ENCODE peak calls at places on chromosomes 13 and 19, in five cellular contexts. One of them, this sample, is unnamed.

GRCh38 chr13:33025220-33025744 is 9.1 kb downstream of the KL start:
- DNase-seq in GM23338: peak
- DNase-seq in SK-N-SH: no peak
- DNase-seq in esophagus muscularis mucosa: no peak
- DNase-seq in SK-N-MC: no peak
- DNase-seq in this sample: no peak

GRCh38 chr19:48400018-48400742 is 6.7 kb downstream of the GRIN2D start:
- DNase-seq in SK-N-MC: no peak
- DNase-seq in SK-N-SH: peak
- DNase-seq in esophagus muscularis mucosa: no peak
- DNase-seq in GM23338: peak
- DNase-seq in this sample: no peak

GRCh38 chr19:49858591-49858985 is 7.6 kb downstream of the PTOV1 start:
- DNase-seq in SK-N-MC: no peak
- DNase-seq in GM23338: no peak
- DNase-seq in esophagus muscularis mucosa: no peak
- DNase-seq in SK-N-SH: no peak
- DNase-seq in this sample: no peak

GRCh38 chr13:20824762-20825161 is 51.0 kb upstream of the EEF1AKMT1 start:
- DNase-seq in SK-N-MC: no peak
- DNase-seq in GM23338: peak
- DNase-seq in esophagus muscularis mucosa: no peak
- DNase-seq in SK-N-SH: no peak
- DNase-seq in this sample: no peak

GRCh38 chr19:46821512-46822359 is 28.9 kb downstream of the AP2S1 start:
- DNase-seq in SK-N-SH: no peak
- DNase-seq in GM23338: no peak
- DNase-seq in esophagus muscularis mucosa: no peak
- DNase-seq in SK-N-MC: no peak
- DNase-seq in this sample: peak

GRCh38 chr19:42048992-42049391 is 21.0 kb downstream of the GRIK5 start:
- DNase-seq in GM23338: no peak
- DNase-seq in esophagus muscularis mucosa: no peak
- DNase-seq in SK-N-MC: no peak
- DNase-seq in SK-N-SH: no peak
- DNase-seq in this sample: no peak

GRCh38 chr13:69720278-69720983 is 387.2 kb upstream of the ATXN8OS start:
- DNase-seq in GM23338: no peak
- DNase-seq in esophagus muscularis mucosa: no peak
- DNase-seq in SK-N-MC: no peak
- DNase-seq in SK-N-SH: no peak
- DNase-seq in this sample: no peak

GRCh38 chr13:80048802-80049201 is 292.1 kb downstream of the SPRY2 start:
- DNase-seq in GM23338: peak
- DNase-seq in SK-N-MC: peak
- DNase-seq in esophagus muscularis mucosa: peak
- DNase-seq in SK-N-SH: no peak
- DNase-seq in this sample: peak

GRCh38 chr13:48302920-48303330 is 626 bp upstream of the RB1 start:
- DNase-seq in esophagus muscularis mucosa: no peak
- DNase-seq in SK-N-MC: peak
- DNase-seq in GM23338: no peak
- DNase-seq in SK-N-SH: no peak
- DNase-seq in this sample: no peak

GRCh38 chr19:38400361-38400760 is 2.5 kb upstream of the FAM98C start:
- DNase-seq in esophagus muscularis mucosa: no peak
- DNase-seq in GM23338: no peak
- DNase-seq in SK-N-SH: no peak
- DNase-seq in SK-N-MC: no peak
- DNase-seq in this sample: no peak

GRCh38 chr13:111614009-111614408 is 293.6 kb downstream of the TEX29 start:
- DNase-seq in GM23338: no peak
- DNase-seq in SK-N-SH: no peak
- DNase-seq in esophagus muscularis mucosa: no peak
- DNase-seq in SK-N-MC: no peak
- DNase-seq in this sample: no peak

GRCh38 chr13:111066544-111066943 is 48.6 kb upstream of the ARHGEF7 start:
- DNase-seq in SK-N-SH: peak
- DNase-seq in SK-N-MC: no peak
- DNase-seq in GM23338: peak
- DNase-seq in esophagus muscularis mucosa: peak
- DNase-seq in this sample: no peak

GRCh38 chr13:81773263-81773662 is 1432.3 kb upstream of the SPRY2 start:
- DNase-seq in SK-N-MC: no peak
- DNase-seq in SK-N-SH: no peak
- DNase-seq in esophagus muscularis mucosa: no peak
- DNase-seq in GM23338: no peak
- DNase-seq in this sample: no peak

GRCh38 chr13:100432611-100433010 is 156.0 kb downstream of the GGACT start:
- DNase-seq in esophagus muscularis mucosa: no peak
- DNase-seq in SK-N-MC: no peak
- DNase-seq in GM23338: no peak
- DNase-seq in SK-N-SH: no peak
- DNase-seq in this sample: no peak

GRCh38 chr19:41844601-41845000 is at the start of gene LYPD4:
- DNase-seq in SK-N-SH: peak
- DNase-seq in GM23338: peak
- DNase-seq in esophagus muscularis mucosa: no peak
- DNase-seq in SK-N-MC: no peak
- DNase-seq in this sample: no peak

GRCh38 chr19:58021541-58022282 is 12.1 kb upstream of the ZSCAN1 start:
- DNase-seq in SK-N-MC: no peak
- DNase-seq in esophagus muscularis mucosa: no peak
- DNase-seq in SK-N-SH: peak
- DNase-seq in GM23338: peak
- DNase-seq in this sample: peak

GRCh38 chr13:22218784-22219183 is 547.9 kb downstream of the FGF9 start:
- DNase-seq in esophagus muscularis mucosa: no peak
- DNase-seq in SK-N-MC: no peak
- DNase-seq in GM23338: no peak
- DNase-seq in SK-N-SH: no peak
- DNase-seq in this sample: no peak

GRCh38 chr19:29380581-29380980 is 145.2 kb upstream of the VSTM2B start:
- DNase-seq in GM23338: no peak
- DNase-seq in SK-N-MC: no peak
- DNase-seq in SK-N-SH: no peak
- DNase-seq in esophagus muscularis mucosa: no peak
- DNase-seq in this sample: peak

GRCh38 chr19:38654478-38655079 is 7.1 kb downstream of the ACTN4 start:
- DNase-seq in esophagus muscularis mucosa: no peak
- DNase-seq in GM23338: no peak
- DNase-seq in SK-N-SH: no peak
- DNase-seq in SK-N-MC: no peak
- DNase-seq in this sample: no peak

GRCh38 chr13:33730147-33730546 is 87.8 kb upstream of the RFC3 start:
- DNase-seq in esophagus muscularis mucosa: no peak
- DNase-seq in SK-N-MC: no peak
- DNase-seq in SK-N-SH: no peak
- DNase-seq in GM23338: no peak
- DNase-seq in this sample: no peak

GRCh38 chr13:48333976-48334375 is 30.4 kb downstream of the RB1 start:
- DNase-seq in SK-N-MC: no peak
- DNase-seq in SK-N-SH: no peak
- DNase-seq in esophagus muscularis mucosa: no peak
- DNase-seq in GM23338: no peak
- DNase-seq in this sample: no peak

GRCh38 chr19:46974181-46974580 is 45.5 kb upstream of the NPAS1 start:
- DNase-seq in SK-N-MC: no peak
- DNase-seq in GM23338: no peak
- DNase-seq in SK-N-SH: no peak
- DNase-seq in esophagus muscularis mucosa: no peak
- DNase-seq in this sample: no peak

GRCh38 chr13:98509271-98510155 is 67.4 kb downstream of the STK24 start:
- DNase-seq in SK-N-MC: no peak
- DNase-seq in esophagus muscularis mucosa: no peak
- DNase-seq in GM23338: no peak
- DNase-seq in SK-N-SH: no peak
- DNase-seq in this sample: no peak

GRCh38 chr19:3124630-3125029 is 11.2 kb upstream of the GNA15 start:
- DNase-seq in SK-N-MC: no peak
- DNase-seq in esophagus muscularis mucosa: no peak
- DNase-seq in GM23338: no peak
- DNase-seq in SK-N-SH: no peak
- DNase-seq in this sample: no peak

GRCh38 chr19:47651691-47652090 is 42.8 kb downstream of the BICRA start:
- DNase-seq in esophagus muscularis mucosa: no peak
- DNase-seq in SK-N-MC: no peak
- DNase-seq in SK-N-SH: no peak
- DNase-seq in GM23338: peak
- DNase-seq in this sample: no peak

DNA sequence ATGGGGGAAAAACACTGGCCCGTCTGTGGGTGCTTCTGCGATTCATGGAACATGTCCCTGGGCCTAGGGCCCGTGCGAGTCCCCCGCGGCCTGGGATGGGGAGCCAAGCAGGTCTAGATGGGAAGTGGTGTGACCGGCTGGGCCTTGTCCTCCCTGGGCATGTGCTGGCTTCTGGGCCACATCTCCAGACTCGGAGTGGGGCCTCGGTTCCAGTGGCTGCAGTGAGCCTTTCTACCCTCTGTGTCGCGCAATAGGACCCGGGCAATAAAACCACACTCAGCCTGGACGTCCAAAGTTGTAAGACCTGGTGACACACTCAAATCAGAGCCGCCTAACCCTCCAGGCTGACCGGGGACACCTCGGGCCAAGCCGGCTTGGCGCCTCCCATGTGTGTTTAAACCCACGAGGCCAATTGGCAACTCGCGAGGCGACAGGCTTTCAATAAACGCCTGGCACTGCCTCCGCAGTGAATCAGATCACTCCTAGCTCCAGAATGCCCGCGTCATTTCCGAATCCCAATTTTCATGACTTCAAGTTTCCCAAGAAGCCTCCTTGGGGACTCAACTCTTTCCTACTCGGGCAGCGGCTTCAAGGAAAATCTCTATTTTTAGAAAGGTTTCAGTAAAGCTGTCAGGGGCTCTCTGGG is 57.3 kb downstream of the KLF2 start:
- DNase-seq in GM23338: no peak
- DNase-seq in SK-N-SH: no peak
- DNase-seq in SK-N-MC: no peak
- DNase-seq in esophagus muscularis mucosa: peak
- DNase-seq in this sample: peak
- TF ChIP-seq POLR2AphosphoS5 in GM23338: no peak
- TF ChIP-seq POLR2AphosphoS5 in SK-N-SH: no peak
- TF ChIP-seq POLR2AphosphoS5 in SK-N-MC: no peak
- TF ChIP-seq POLR2AphosphoS5 in esophagus muscularis mucosa: peak
- TF ChIP-seq POLR2AphosphoS5 in this sample: peak

DNA sequence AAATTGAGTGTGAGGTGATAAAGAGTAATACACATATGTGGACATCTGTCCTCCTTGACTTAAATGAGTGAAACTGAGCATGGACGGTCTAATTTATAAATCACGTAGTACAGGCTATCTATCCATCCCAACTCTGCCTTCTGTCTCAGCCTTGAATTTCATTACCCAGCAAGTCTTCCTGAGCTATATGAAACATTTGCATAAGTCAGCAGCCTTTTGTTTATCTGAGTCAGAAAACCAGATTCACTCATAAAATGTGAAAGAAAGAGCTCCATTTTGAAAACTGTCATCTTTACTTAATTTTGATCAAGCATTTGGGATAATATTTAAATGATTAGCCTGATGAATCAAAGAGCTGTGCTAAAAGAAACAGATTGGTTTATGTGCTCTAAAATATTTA is 197.9 kb downstream of the LHFPL6 start:
- DNase-seq in esophagus muscularis mucosa: no peak
- DNase-seq in SK-N-MC: no peak
- DNase-seq in GM23338: no peak
- DNase-seq in SK-N-SH: no peak
- DNase-seq in this sample: no peak
- H3K27ac ChIP-seq in esophagus muscularis mucosa: no peak
- H3K27ac ChIP-seq in SK-N-MC: peak
- H3K27ac ChIP-seq in GM23338: no peak
- H3K27ac ChIP-seq in SK-N-SH: no peak
- H3K27ac ChIP-seq in this sample: no peak

GRCh38 chr19:18279266-18279515 is 2.2 kb downstream of the JUND start:
- DNase-seq in SK-N-MC: no peak
- DNase-seq in esophagus muscularis mucosa: no peak
- DNase-seq in GM23338: no peak
- DNase-seq in SK-N-SH: no peak
- DNase-seq in this sample: no peak

GRCh38 chr19:18281082-18282020 is at the start of gene JUND:
- DNase-seq in SK-N-MC: no peak
- DNase-seq in SK-N-SH: peak
- DNase-seq in esophagus muscularis mucosa: peak
- DNase-seq in GM23338: peak
- DNase-seq in this sample: peak

GRCh38 chr19:18279516-18280246 is 1.7 kb downstream of the JUND start:
- DNase-seq in GM23338: peak
- DNase-seq in SK-N-SH: peak
- DNase-seq in SK-N-MC: peak
- DNase-seq in esophagus muscularis mucosa: peak
- DNase-seq in this sample: peak

GRCh38 chr19:18280247-18281081 is 958 bp downstream of the JUND start:
- DNase-seq in GM23338: peak
- DNase-seq in SK-N-SH: peak
- DNase-seq in SK-N-MC: no peak
- DNase-seq in esophagus muscularis mucosa: no peak
- DNase-seq in this sample: peak

DNA sequence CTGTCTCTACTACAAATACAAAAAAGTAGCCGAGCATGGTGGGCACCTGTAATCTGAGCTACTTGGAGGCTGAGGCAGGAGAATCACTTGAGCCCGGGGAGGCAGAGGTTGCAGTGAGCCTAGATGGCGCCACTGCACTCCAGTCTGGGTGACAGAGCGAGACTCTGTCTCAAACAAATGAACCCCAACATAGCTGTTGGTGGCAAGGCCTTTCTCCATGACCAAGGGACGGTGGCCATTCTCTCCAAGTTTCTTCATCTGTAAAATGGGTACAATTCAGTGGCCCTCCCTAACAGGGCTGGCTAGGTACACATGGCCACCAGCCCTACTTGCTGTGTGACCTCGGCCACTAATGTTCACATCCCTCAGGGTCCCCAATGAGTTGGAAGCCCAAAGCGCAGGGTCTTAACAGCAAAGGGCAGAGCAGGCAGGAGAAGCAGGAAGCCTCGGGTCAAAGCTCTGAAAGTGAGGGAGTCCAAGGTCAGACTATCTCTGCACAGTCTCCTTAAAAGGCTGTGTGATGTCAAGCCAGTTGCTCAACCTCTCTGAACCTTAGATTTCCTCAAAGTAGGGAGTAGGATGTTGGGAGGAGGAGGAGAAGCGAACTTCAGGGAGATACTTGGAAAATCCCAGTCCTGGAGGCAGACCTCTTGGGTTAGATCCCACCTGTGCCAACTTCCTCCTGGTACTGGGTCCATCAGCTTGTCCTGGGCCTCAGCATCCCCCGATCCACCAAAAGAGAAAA is 2.7 kb downstream of the JUND start:
- DNase-seq in esophagus muscularis mucosa: no peak
- DNase-seq in SK-N-MC: no peak
- DNase-seq in GM23338: peak
- DNase-seq in SK-N-SH: no peak
- DNase-seq in this sample: peak
- H3K4me3 ChIP-seq in esophagus muscularis mucosa: peak
- H3K4me3 ChIP-seq in SK-N-MC: peak
- H3K4me3 ChIP-seq in GM23338: peak
- H3K4me3 ChIP-seq in SK-N-SH: peak
- H3K4me3 ChIP-seq in this sample: peak

GRCh38 chr13:46983881-46984280 is 87.0 kb upstream of the HTR2A start:
- DNase-seq in SK-N-SH: no peak
- DNase-seq in SK-N-MC: no peak
- DNase-seq in GM23338: no peak
- DNase-seq in esophagus muscularis mucosa: no peak
- DNase-seq in this sample: no peak

GRCh38 chr13:46982856-46983582 is 86.2 kb upstream of the HTR2A start:
- DNase-seq in SK-N-MC: no peak
- DNase-seq in SK-N-SH: no peak
- DNase-seq in esophagus muscularis mucosa: no peak
- DNase-seq in GM23338: no peak
- DNase-seq in this sample: no peak
- TF ChIP-seq POLR2AphosphoS5 in SK-N-MC: no peak
- TF ChIP-seq POLR2AphosphoS5 in SK-N-SH: no peak
- TF ChIP-seq POLR2AphosphoS5 in esophagus muscularis mucosa: no peak
- TF ChIP-seq POLR2AphosphoS5 in GM23338: no peak
- TF ChIP-seq POLR2AphosphoS5 in this sample: no peak